ENCODE peak calls at places on chromosome 17, in five cellular contexts. V is effector memory CD4-positive, alpha-beta T cell; E is tibial artery; F is HAP-1; R is heart right ventricle. U is an unnamed sample. For H3K4me1, H3K36me3 and H3K9me3, the result is how much of the 10 kb centered on the place peaks cover.

GRCh38 chr17:57750109-57750845 is 5.2 kb upstream of the CCDC182 start:
- DNase-seq in R (no peak), E (no peak), V (no peak), F (no peak), U (no peak)

GRCh38 chr17:34169501-34169900 is 85.6 kb upstream of the CCL2 start:
- DNase-seq in V (no peak), F (no peak), E (no peak), R (no peak), U (no peak)

GRCh38 chr17:40480501-40481003 is 20.9 kb downstream of the TNS4 start:
- DNase-seq in E (no peak), F (no peak), V (peak), R (no peak), U (no peak)

GRCh38 chr17:2289878-2290478 is 13.6 kb downstream of the SMG6 start:
- DNase-seq in E (no peak), R (no peak), F (no peak), V (no peak), U (no peak)

GRCh38 chr17:58268774-58269556 is 11.8 kb downstream of the MPO start:
- DNase-seq in R (no peak), V (no peak), F (no peak), E (no peak), U (no peak)

GRCh38 chr17:41894791-41895331 is 23.9 kb downstream of the ACLY start:
- DNase-seq in E (no peak), V (no peak), R (no peak), F (no peak), U (no peak)

GRCh38 chr17:75289832-75290337 is 652 bp upstream of the SLC25A19 start:
- DNase-seq in E (peak), R (peak), V (peak), F (peak), U (no peak)

GRCh38 chr17:10618202-10618635 is 38.9 kb downstream of the MYH3 start:
- DNase-seq in E (peak), V (peak), F (peak), R (peak), U (no peak)

GRCh38 chr17:32772453-32773025 is 104.4 kb downstream of the MYO1D start:
- DNase-seq in V (no peak), E (no peak), R (no peak), F (no peak), U (no peak)

GRCh38 chr17:35890774-35891155 is 10.6 kb upstream of the CCL5 start:
- DNase-seq in R (no peak), F (no peak), V (peak), E (no peak), U (no peak)

GRCh38 chr17:10126554-10127493 is 71.6 kb downstream of the GAS7 start:
- DNase-seq in F (no peak), E (peak), R (no peak), V (no peak), U (no peak)

GRCh38 chr17:1829189-1829578 is 518 bp downstream of the SMYD4 start:
- DNase-seq in F (peak), V (no peak), R (peak), E (no peak), U (no peak)

GRCh38 chr17:4785311-4786110 is 653 bp downstream of the VMO1 start:
- DNase-seq in R (no peak), E (no peak), F (no peak), V (no peak), U (no peak)

GRCh38 chr17:60392845-60393702 is 1.1 kb upstream of the USP32 start:
- DNase-seq in F (peak), V (peak), R (peak), E (peak), U (no peak)

GRCh38 chr17:64378890-64379354 is 11.7 kb downstream of the PECAM1 start:
- DNase-seq in R (no peak), V (no peak), F (no peak), E (no peak), U (no peak)

GRCh38 chr17:76075364-76076099 is 951 bp downstream of the GALR2 start:
- DNase-seq in V (no peak), R (no peak), F (no peak), E (no peak), U (no peak)

GRCh38 chr17:48910370-48910769 is 2.2 kb downstream of the UBE2Z start:
- DNase-seq in E (no peak), R (no peak), V (no peak), F (no peak), U (no peak)

GRCh38 chr17:2916362-2916928 is 120.2 kb downstream of the RAP1GAP2 start:
- DNase-seq in R (no peak), V (no peak), E (no peak), F (no peak), U (no peak)

GRCh38 chr17:75634376-75634740 is 1.1 kb downstream of the SMIM5 start:
- DNase-seq in E (no peak), F (no peak), V (no peak), R (no peak), U (no peak)

GRCh38 chr17:9195961-9196668 is 174.8 kb downstream of the NTN1 start:
- DNase-seq in V (no peak), F (peak), R (no peak), E (no peak), U (no peak)

GRCh38 chr17:36857698-36858097 is 79.6 kb upstream of the LHX1 start:
- DNase-seq in E (no peak), F (no peak), R (no peak), V (no peak), U (no peak)

GRCh38 chr17:40340880-40341807 is 23.4 kb downstream of the GJD3 start:
- DNase-seq in V (peak), R (peak), E (peak), F (no peak), U (peak)

GRCh38 chr17:40113961-40114272 is 7.9 kb upstream of the MSL1 start:
- DNase-seq in V (no peak), R (no peak), F (no peak), E (no peak), U (no peak)

GRCh38 chr17:70168044-70168978 is 1.0 kb upstream of the KCNJ2 start:
- DNase-seq in V (no peak), E (peak), R (peak), F (peak), U (no peak)

GRCh38 chr17:65814418-65814817 is 253.0 kb upstream of the AXIN2 start:
- DNase-seq in R (no peak), E (no peak), V (no peak), F (no peak), U (no peak)

GRCh38 chr17:42288078-42288984 is at the start of gene STAT5A:
- DNase-seq in R (peak), V (peak), E (peak), F (peak), U (peak)

GRCh38 chr17:76382305-76382802 is 2.1 kb upstream of the SPHK1 start:
- DNase-seq in V (no peak), R (no peak), E (no peak), F (peak), U (no peak)

GRCh38 chr17:7238418-7239090 is 703 bp downstream of the PHF23 start:
- DNase-seq in E (peak), R (no peak), V (peak), F (peak), U (no peak)

GRCh38 chr17:49630113-49630900 is 47.6 kb downstream of the SPOP start:
- DNase-seq in V (no peak), R (no peak), F (no peak), E (no peak), U (no peak)

DNA sequence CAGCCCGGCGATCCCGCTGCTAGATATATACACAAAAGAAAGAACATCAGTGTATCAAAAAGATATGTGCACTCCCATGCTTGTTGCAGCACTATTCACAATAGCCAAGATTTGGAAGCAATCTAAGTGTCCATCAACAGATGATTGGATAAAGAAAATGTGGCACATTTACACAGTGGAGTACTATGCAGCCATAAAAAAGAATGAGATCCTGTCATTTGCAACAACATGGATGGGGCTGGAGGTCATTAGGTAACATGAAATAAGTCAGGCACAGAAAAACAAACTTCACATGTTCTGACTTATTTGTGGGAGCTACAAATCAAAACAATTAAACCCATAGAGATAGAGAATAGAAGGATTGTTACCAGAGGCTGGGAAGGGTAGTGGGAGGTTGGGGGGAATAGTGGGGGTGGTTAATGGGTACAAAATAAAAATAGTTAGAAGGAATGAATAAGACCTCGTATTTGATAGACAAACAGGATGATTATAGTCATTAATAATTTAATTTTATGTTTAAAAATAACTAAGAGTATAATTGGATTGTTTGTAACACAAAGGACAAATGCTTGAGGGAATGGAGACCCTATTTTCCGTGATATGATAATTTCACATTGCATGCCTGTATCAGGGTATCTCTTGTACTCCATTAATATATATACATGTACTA is 176.7 kb upstream of the NOG start:
- DNase-seq in V (no peak), E (no peak), F (no peak), R (no peak), U (no peak)
- H3K4me1 ChIP-seq in V (under half), E (under half), F (under half), R (under half), U (under half)

DNA sequence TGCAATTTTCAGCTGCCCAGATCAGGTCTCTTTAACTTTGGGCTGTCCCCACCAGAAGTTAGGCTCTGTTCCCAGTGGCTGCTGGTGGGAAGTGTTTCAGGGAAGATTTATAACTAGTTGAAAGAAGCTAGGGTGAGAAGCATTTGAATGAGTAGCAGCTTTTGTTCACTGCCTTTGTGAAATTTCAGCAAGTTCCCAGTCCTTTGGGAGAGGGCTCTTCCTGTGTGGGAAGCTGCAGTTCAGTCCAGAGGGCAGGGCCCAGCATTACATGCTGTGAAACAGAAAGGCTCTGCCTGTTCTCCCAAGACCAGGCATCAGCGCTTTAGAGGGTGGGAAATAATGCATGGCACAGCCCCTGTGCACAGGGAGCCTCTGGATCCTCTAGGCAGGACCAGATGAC is 17.8 kb downstream of the PROCA1 start:
- DNase-seq in F (no peak), R (no peak), E (no peak), V (no peak), U (no peak)
- H3K36me3 ChIP-seq in F (half or more), R (half or more), E (half or more), V (half or more), U (half or more)

DNA sequence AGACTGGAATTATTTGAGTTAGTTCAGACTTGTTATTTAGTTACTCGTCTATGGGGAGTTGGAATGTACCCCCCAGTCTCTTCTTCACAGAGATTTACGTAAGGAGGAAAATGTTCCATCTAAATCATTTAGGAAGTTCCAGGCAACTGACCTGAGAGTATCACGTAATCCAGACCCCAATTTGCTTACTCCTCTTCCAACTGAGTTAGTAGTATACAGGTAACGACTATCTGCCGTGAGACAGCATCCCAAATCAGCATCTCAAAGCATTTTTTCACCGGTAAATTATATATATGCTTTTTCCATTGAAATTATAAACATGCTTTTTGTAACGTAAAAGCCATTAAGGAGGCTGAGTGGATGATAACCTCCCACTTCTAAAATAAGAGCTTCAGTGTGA is 214.3 kb upstream of the WSB1 start:
- DNase-seq in R (no peak), V (no peak), E (no peak), F (no peak), U (no peak)
- H3K9me3 ChIP-seq in R (under half), V (under half), E (under half), F (under half), U (under half)

GRCh38 chr17:62800580-62800979 is 7.5 kb downstream of the MARCHF10 start:
- DNase-seq in R (no peak), F (no peak), V (no peak), E (no peak), U (no peak)
- H3K4me1 ChIP-seq in R (under half), F (under half), V (under half), E (under half), U (under half)

DNA sequence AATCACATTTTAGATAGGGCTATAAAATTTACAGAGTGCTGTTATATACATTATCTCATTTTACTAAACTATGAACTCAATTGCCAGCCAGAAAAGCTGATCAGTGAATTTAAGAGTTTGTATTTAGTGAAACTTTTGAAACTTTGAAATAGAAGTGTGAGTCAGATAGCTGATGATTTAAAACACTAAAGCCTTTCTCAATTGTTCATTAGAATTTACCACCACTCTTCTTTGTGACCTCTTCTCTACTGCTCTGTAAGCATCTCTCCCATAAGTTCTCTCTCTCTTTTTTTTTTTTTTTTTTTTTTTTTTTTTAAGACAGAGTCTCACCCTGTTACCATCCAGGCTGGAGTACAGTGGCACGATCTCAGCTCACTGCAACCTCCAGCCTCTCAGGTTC is 43.7 kb downstream of the GOSR1 start:
- DNase-seq in V (no peak), E (no peak), R (no peak), F (no peak), U (no peak)
- H3K36me3 ChIP-seq in V (under half), E (under half), R (half or more), F (under half), U (under half)

GRCh38 chr17:13385481-13385907 is 216.2 kb downstream of the HS3ST3A1 start:
- DNase-seq in F (no peak), V (no peak), R (no peak), E (no peak), U (no peak)

GRCh38 chr17:13384626-13385025 is 217.1 kb downstream of the HS3ST3A1 start:
- DNase-seq in E (no peak), V (no peak), F (no peak), R (no peak), U (no peak)
- H3K9me3 ChIP-seq in E (under half), V (under half), F (under half), R (under half), U (under half)

GRCh38 chr17:78416311-78416711 is 37.9 kb downstream of the PGS1 start:
- DNase-seq in E (no peak), V (no peak), F (no peak), R (no peak), U (no peak)
- H3K4me1 ChIP-seq in E (under half), V (under half), F (under half), R (half or more), U (under half)

GRCh38 chr17:81260171-81260570 is 21.1 kb downstream of the NDUFAF8 start:
- DNase-seq in R (no peak), F (no peak), V (no peak), E (no peak), U (no peak)
- H3K36me3 ChIP-seq in R (half or more), F (under half), V (half or more), E (under half), U (under half)

U was measured in thoracic aorta.